ENCODE peak calls at places on chromosomes 16 and 17, in five cellular contexts. P is stimulated activated CD4-positive, alpha-beta T cell treated with anti-CD3 and anti-CD28 coated beads, Interleukin-1b, Interleukin-23, amount 100 ng/mL, for 1 hour; O is A172; A is activated CD8-positive, alpha-beta memory T cell treated with anti-CD3 and anti-CD28 coated beads for 4 hours; Z is skeletal muscle cell. B is an unnamed sample.

GRCh38 chr17:43360376-43360738 is 38.4 kb upstream of the ARL4D start:
- DNase-seq in A (peak; percentile 48), O (peak; percentile 83), Z (peak; percentile 79), P (peak; percentile 50), B (no peak)

GRCh38 chr16:68396481-68396880 is 51.8 kb downstream of the SMPD3 start:
- DNase-seq in P (peak; percentile 28), A (no peak), O (peak; percentile 16), Z (no peak), B (no peak)

GRCh38 chr16:48101069-48101674 is 54.6 kb downstream of the ABCC12 start:
- DNase-seq in O (no peak), Z (no peak), A (no peak), P (no peak), B (no peak)

GRCh38 chr17:694239-694638 is 20.4 kb downstream of the VPS53 start:
- DNase-seq in P (no peak), A (no peak), Z (peak; percentile 79), O (peak; percentile 98), B (peak; percentile 89)

GRCh38 chr17:8359769-8360168 is 16.7 kb downstream of the KRABD2 start:
- DNase-seq in Z (peak; percentile 87), P (no peak), O (peak; percentile 83), A (no peak), B (peak; percentile 91)

GRCh38 chr17:52710363-52710901 is 551.9 kb upstream of the CA10 start:
- DNase-seq in A (no peak), O (no peak), P (no peak), Z (no peak), B (no peak)

GRCh38 chr16:86370036-86370435 is 140.3 kb upstream of the FOXF1 start:
- DNase-seq in P (no peak), Z (no peak), A (no peak), O (no peak), B (no peak)

GRCh38 chr17:17344507-17345293 is 41.5 kb downstream of the NT5M start:
- DNase-seq in O (no peak), Z (no peak), A (no peak), P (no peak), B (no peak)

GRCh38 chr16:19833581-19833980 is 51.1 kb downstream of the GPRC5B start:
- DNase-seq in Z (no peak), O (no peak), P (no peak), A (no peak), B (no peak)

GRCh38 chr16:56357291-56357764 is 68.0 kb downstream of the AMFR start:
- DNase-seq in A (no peak), O (peak; percentile 35), P (no peak), Z (no peak), B (no peak)

GRCh38 chr17:56597495-56597990 is 4.0 kb downstream of the NOG start:
- DNase-seq in O (peak; percentile 24), Z (no peak), P (no peak), A (no peak), B (no peak)

B was measured in HFF-Myc.